ENCODE peak calls at places on chromosomes 1 and 21, in eight cellular contexts. One of them, this sample, is unnamed.

GRCh38 chr1:241990040-241990439 is 8.9 kb downstream of the MAP1LC3C start:
- DNase-seq in activated CD8-positive, alpha-beta T cell treated with anti-CD3 and anti-CD28 coated beads for 36 hours: no peak
- DNase-seq in astrocyte of the cerebellum: peak
- DNase-seq in right atrium auricular region: peak
- DNase-seq in fibroblast of mammary gland: peak
- DNase-seq in neural progenitor cell: no peak
- DNase-seq in pancreas: peak
- DNase-seq in Peyer's patch: peak
- DNase-seq in this sample: no peak

GRCh38 chr1:18814340-18815202 is 44.9 kb downstream of the TAS1R2 start:
- DNase-seq in astrocyte of the cerebellum: no peak
- DNase-seq in activated CD8-positive, alpha-beta T cell treated with anti-CD3 and anti-CD28 coated beads for 36 hours: no peak
- DNase-seq in pancreas: no peak
- DNase-seq in fibroblast of mammary gland: no peak
- DNase-seq in right atrium auricular region: no peak
- DNase-seq in neural progenitor cell: peak
- DNase-seq in Peyer's patch: no peak
- DNase-seq in this sample: no peak

GRCh38 chr1:43558346-43558841 is 27.7 kb downstream of the PTPRF start:
- DNase-seq in right atrium auricular region: no peak
- DNase-seq in neural progenitor cell: peak
- DNase-seq in fibroblast of mammary gland: peak
- DNase-seq in pancreas: no peak
- DNase-seq in activated CD8-positive, alpha-beta T cell treated with anti-CD3 and anti-CD28 coated beads for 36 hours: no peak
- DNase-seq in Peyer's patch: no peak
- DNase-seq in astrocyte of the cerebellum: no peak
- DNase-seq in this sample: no peak

GRCh38 chr1:20729990-20730689 is 2.4 kb downstream of the SH2D5 start:
- DNase-seq in pancreas: no peak
- DNase-seq in Peyer's patch: peak
- DNase-seq in fibroblast of mammary gland: no peak
- DNase-seq in astrocyte of the cerebellum: no peak
- DNase-seq in right atrium auricular region: peak
- DNase-seq in activated CD8-positive, alpha-beta T cell treated with anti-CD3 and anti-CD28 coated beads for 36 hours: no peak
- DNase-seq in neural progenitor cell: no peak
- DNase-seq in this sample: no peak

GRCh38 chr1:154431586-154432373 is 26.6 kb downstream of the IL6R start:
- DNase-seq in neural progenitor cell: no peak
- DNase-seq in fibroblast of mammary gland: peak
- DNase-seq in pancreas: no peak
- DNase-seq in activated CD8-positive, alpha-beta T cell treated with anti-CD3 and anti-CD28 coated beads for 36 hours: peak
- DNase-seq in astrocyte of the cerebellum: peak
- DNase-seq in Peyer's patch: no peak
- DNase-seq in right atrium auricular region: peak
- DNase-seq in this sample: no peak

GRCh38 chr1:109821221-109821669 is 57.5 kb upstream of the EPS8L3 start:
- DNase-seq in activated CD8-positive, alpha-beta T cell treated with anti-CD3 and anti-CD28 coated beads for 36 hours: peak
- DNase-seq in neural progenitor cell: no peak
- DNase-seq in pancreas: peak
- DNase-seq in astrocyte of the cerebellum: peak
- DNase-seq in fibroblast of mammary gland: peak
- DNase-seq in right atrium auricular region: peak
- DNase-seq in Peyer's patch: no peak
- DNase-seq in this sample: peak

GRCh38 chr1:41573803-41574713 is 89.6 kb upstream of the EDN2 start:
- DNase-seq in right atrium auricular region: peak
- DNase-seq in fibroblast of mammary gland: peak
- DNase-seq in pancreas: peak
- DNase-seq in neural progenitor cell: peak
- DNase-seq in Peyer's patch: peak
- DNase-seq in astrocyte of the cerebellum: peak
- DNase-seq in activated CD8-positive, alpha-beta T cell treated with anti-CD3 and anti-CD28 coated beads for 36 hours: peak
- DNase-seq in this sample: peak

GRCh38 chr1:40799351-40799867 is 15.8 kb downstream of the KCNQ4 start:
- DNase-seq in right atrium auricular region: no peak
- DNase-seq in pancreas: peak
- DNase-seq in Peyer's patch: no peak
- DNase-seq in astrocyte of the cerebellum: peak
- DNase-seq in fibroblast of mammary gland: peak
- DNase-seq in neural progenitor cell: no peak
- DNase-seq in activated CD8-positive, alpha-beta T cell treated with anti-CD3 and anti-CD28 coated beads for 36 hours: no peak
- DNase-seq in this sample: no peak

GRCh38 chr1:85465099-85465790 is at the start of gene DDAH1:
- DNase-seq in astrocyte of the cerebellum: peak
- DNase-seq in pancreas: peak
- DNase-seq in neural progenitor cell: peak
- DNase-seq in right atrium auricular region: no peak
- DNase-seq in fibroblast of mammary gland: peak
- DNase-seq in activated CD8-positive, alpha-beta T cell treated with anti-CD3 and anti-CD28 coated beads for 36 hours: peak
- DNase-seq in Peyer's patch: no peak
- DNase-seq in this sample: peak

GRCh38 chr1:46172321-46172720 is 2.6 kb upstream of the TSPAN1 start:
- DNase-seq in fibroblast of mammary gland: no peak
- DNase-seq in pancreas: no peak
- DNase-seq in Peyer's patch: no peak
- DNase-seq in right atrium auricular region: no peak
- DNase-seq in activated CD8-positive, alpha-beta T cell treated with anti-CD3 and anti-CD28 coated beads for 36 hours: no peak
- DNase-seq in neural progenitor cell: no peak
- DNase-seq in astrocyte of the cerebellum: no peak
- DNase-seq in this sample: no peak

GRCh38 chr1:28580706-28581530 is 11.1 kb upstream of the RAB42 start:
- DNase-seq in astrocyte of the cerebellum: no peak
- DNase-seq in Peyer's patch: peak
- DNase-seq in activated CD8-positive, alpha-beta T cell treated with anti-CD3 and anti-CD28 coated beads for 36 hours: peak
- DNase-seq in right atrium auricular region: no peak
- DNase-seq in pancreas: peak
- DNase-seq in neural progenitor cell: peak
- DNase-seq in fibroblast of mammary gland: peak
- DNase-seq in this sample: peak

GRCh38 chr1:150268342-150268705 is 492 bp downstream of the APH1A start:
- DNase-seq in fibroblast of mammary gland: peak
- DNase-seq in neural progenitor cell: peak
- DNase-seq in activated CD8-positive, alpha-beta T cell treated with anti-CD3 and anti-CD28 coated beads for 36 hours: peak
- DNase-seq in right atrium auricular region: no peak
- DNase-seq in Peyer's patch: peak
- DNase-seq in pancreas: peak
- DNase-seq in astrocyte of the cerebellum: no peak
- DNase-seq in this sample: peak

GRCh38 chr1:6127587-6128163 is 52.4 kb downstream of the CHD5 start:
- DNase-seq in neural progenitor cell: peak
- DNase-seq in Peyer's patch: peak
- DNase-seq in right atrium auricular region: no peak
- DNase-seq in astrocyte of the cerebellum: no peak
- DNase-seq in fibroblast of mammary gland: peak
- DNase-seq in activated CD8-positive, alpha-beta T cell treated with anti-CD3 and anti-CD28 coated beads for 36 hours: peak
- DNase-seq in pancreas: peak
- DNase-seq in this sample: peak

GRCh38 chr1:219352961-219353651 is 179.4 kb downstream of the LYPLAL1 start:
- DNase-seq in activated CD8-positive, alpha-beta T cell treated with anti-CD3 and anti-CD28 coated beads for 36 hours: no peak
- DNase-seq in fibroblast of mammary gland: no peak
- DNase-seq in pancreas: no peak
- DNase-seq in right atrium auricular region: no peak
- DNase-seq in Peyer's patch: no peak
- DNase-seq in neural progenitor cell: no peak
- DNase-seq in astrocyte of the cerebellum: no peak
- DNase-seq in this sample: no peak

GRCh38 chr21:16460936-16461335 is 731.2 kb downstream of the USP25 start:
- DNase-seq in neural progenitor cell: no peak
- DNase-seq in fibroblast of mammary gland: no peak
- DNase-seq in activated CD8-positive, alpha-beta T cell treated with anti-CD3 and anti-CD28 coated beads for 36 hours: no peak
- DNase-seq in astrocyte of the cerebellum: no peak
- DNase-seq in Peyer's patch: no peak
- DNase-seq in pancreas: no peak
- DNase-seq in right atrium auricular region: no peak
- DNase-seq in this sample: no peak
- TF ChIP-seq CTCF in neural progenitor cell: peak
- TF ChIP-seq CTCF in fibroblast of mammary gland: no peak
- TF ChIP-seq CTCF in activated CD8-positive, alpha-beta T cell treated with anti-CD3 and anti-CD28 coated beads for 36 hours: no peak
- TF ChIP-seq CTCF in astrocyte of the cerebellum: no peak
- TF ChIP-seq CTCF in Peyer's patch: no peak
- TF ChIP-seq CTCF in pancreas: no peak
- TF ChIP-seq CTCF in right atrium auricular region: no peak
- TF ChIP-seq CTCF in this sample: no peak

DNA sequence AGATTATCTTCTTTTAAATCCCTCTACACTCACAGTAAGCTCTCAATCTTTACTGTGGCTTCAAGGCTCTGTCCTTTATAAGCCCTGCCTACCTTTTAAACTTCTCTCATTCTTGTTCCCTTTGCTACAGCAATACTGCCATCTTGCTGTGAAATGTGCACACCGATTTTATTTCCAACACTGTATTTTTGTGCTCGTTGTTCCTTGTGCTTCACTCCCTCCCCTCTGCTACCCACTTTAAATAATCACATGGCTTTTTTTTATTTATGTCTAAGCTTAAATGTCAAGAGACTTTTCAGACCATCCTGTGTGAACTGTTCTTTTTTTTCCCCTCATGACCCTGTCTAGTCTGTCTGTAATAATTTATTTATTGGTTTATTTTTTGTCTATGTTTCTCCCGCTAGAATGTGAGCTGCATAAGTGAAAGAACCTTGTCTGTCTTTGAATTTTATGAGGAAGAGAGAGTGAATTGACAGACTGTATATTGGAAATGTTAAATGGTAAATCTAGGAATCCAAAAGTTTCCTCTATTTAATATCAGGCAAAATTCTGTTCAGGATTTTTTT is 45.7 kb downstream of the ABCD3 start:
- DNase-seq in astrocyte of the cerebellum: peak
- DNase-seq in pancreas: no peak
- DNase-seq in right atrium auricular region: no peak
- DNase-seq in fibroblast of mammary gland: peak
- DNase-seq in Peyer's patch: no peak
- DNase-seq in neural progenitor cell: peak
- DNase-seq in activated CD8-positive, alpha-beta T cell treated with anti-CD3 and anti-CD28 coated beads for 36 hours: no peak
- DNase-seq in this sample: peak
- TF ChIP-seq CTCF in astrocyte of the cerebellum: peak
- TF ChIP-seq CTCF in pancreas: no peak
- TF ChIP-seq CTCF in right atrium auricular region: peak
- TF ChIP-seq CTCF in fibroblast of mammary gland: peak
- TF ChIP-seq CTCF in Peyer's patch: no peak
- TF ChIP-seq CTCF in neural progenitor cell: peak
- TF ChIP-seq CTCF in activated CD8-positive, alpha-beta T cell treated with anti-CD3 and anti-CD28 coated beads for 36 hours: peak
- TF ChIP-seq CTCF in this sample: peak

DNA sequence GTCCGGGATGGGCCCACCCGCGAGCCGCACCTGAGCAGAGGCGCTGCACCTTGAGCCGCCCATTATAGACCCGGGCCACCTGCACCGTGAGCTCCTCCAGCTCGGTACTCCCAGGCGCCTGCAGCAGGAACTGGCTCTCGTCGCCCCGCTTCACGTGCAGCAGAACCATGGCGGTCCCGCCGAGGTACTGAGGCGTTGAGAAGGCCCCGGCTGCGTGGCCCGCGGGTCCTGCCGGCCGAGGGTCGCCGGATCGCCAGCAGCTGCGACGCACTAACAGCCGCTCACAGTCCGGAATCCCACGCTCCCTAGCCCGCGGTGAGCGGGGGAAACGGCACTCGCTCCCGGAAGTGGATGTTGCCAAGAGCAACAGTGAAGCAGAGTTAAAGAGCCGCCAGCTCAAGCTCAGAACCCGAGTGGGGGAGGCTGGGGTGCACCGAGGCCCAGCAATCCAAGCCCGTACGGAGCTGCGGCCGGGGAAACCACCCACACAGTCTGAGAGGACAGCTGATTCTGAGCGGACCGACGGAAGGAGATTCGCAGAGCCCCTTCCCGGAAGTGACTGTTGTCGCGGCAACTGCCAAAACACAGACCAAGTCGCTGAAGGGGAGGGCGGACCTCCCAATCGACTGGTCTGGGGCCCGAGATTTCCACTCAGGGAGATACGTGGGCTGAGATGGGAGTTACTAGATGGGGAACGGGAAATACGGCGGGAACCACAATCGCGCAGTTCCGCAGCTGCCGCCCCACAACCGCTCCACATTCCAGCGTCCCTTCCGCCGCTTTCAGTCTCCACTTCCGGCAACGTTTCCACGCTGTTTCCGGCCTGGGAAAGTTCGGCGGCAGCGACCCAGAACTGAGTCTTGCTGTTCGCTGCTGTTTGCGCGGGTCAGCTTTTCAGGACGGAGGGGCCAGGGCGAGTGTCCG is at the start of gene CFAP298:
- DNase-seq in right atrium auricular region: peak
- DNase-seq in astrocyte of the cerebellum: peak
- DNase-seq in neural progenitor cell: peak
- DNase-seq in pancreas: peak
- DNase-seq in activated CD8-positive, alpha-beta T cell treated with anti-CD3 and anti-CD28 coated beads for 36 hours: peak
- DNase-seq in fibroblast of mammary gland: peak
- DNase-seq in Peyer's patch: peak
- DNase-seq in this sample: peak
- TF ChIP-seq CTCF in right atrium auricular region: no peak
- TF ChIP-seq CTCF in astrocyte of the cerebellum: no peak
- TF ChIP-seq CTCF in neural progenitor cell: no peak
- TF ChIP-seq CTCF in pancreas: no peak
- TF ChIP-seq CTCF in activated CD8-positive, alpha-beta T cell treated with anti-CD3 and anti-CD28 coated beads for 36 hours: no peak
- TF ChIP-seq CTCF in fibroblast of mammary gland: no peak
- TF ChIP-seq CTCF in Peyer's patch: no peak
- TF ChIP-seq CTCF in this sample: no peak

DNA sequence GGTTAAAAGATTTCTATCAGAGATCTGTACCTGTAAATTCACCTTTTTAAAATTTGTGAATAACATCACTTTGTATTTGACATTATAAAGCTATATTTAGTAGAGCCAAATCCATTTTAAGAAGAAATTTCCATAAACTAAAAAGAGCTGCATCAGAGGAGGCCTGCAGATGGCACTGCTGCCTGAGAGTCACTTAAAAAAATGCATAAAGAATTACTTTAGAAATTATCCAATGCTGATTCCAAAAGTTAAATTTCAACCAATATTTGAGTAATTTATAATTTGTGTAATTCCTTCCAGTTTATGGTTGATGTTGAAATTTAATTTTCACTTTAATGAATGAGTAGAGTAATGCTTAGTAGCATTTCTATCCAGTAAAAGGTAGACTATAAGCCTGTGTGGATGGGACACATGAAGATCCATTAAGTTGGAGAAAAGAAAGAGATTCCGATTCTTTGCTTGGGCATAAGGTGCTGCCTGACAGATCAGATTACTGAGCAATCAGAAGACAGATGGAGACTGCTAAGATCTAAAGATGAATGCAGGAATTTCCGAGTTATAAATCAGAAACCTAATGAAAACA is 20.7 kb upstream of the RPE65 start:
- DNase-seq in right atrium auricular region: no peak
- DNase-seq in Peyer's patch: no peak
- DNase-seq in astrocyte of the cerebellum: no peak
- DNase-seq in activated CD8-positive, alpha-beta T cell treated with anti-CD3 and anti-CD28 coated beads for 36 hours: peak
- DNase-seq in pancreas: no peak
- DNase-seq in fibroblast of mammary gland: peak
- DNase-seq in neural progenitor cell: no peak
- DNase-seq in this sample: no peak
- TF ChIP-seq CTCF in right atrium auricular region: no peak
- TF ChIP-seq CTCF in Peyer's patch: no peak
- TF ChIP-seq CTCF in astrocyte of the cerebellum: peak
- TF ChIP-seq CTCF in activated CD8-positive, alpha-beta T cell treated with anti-CD3 and anti-CD28 coated beads for 36 hours: no peak
- TF ChIP-seq CTCF in pancreas: no peak
- TF ChIP-seq CTCF in fibroblast of mammary gland: peak
- TF ChIP-seq CTCF in neural progenitor cell: peak
- TF ChIP-seq CTCF in this sample: peak

DNA sequence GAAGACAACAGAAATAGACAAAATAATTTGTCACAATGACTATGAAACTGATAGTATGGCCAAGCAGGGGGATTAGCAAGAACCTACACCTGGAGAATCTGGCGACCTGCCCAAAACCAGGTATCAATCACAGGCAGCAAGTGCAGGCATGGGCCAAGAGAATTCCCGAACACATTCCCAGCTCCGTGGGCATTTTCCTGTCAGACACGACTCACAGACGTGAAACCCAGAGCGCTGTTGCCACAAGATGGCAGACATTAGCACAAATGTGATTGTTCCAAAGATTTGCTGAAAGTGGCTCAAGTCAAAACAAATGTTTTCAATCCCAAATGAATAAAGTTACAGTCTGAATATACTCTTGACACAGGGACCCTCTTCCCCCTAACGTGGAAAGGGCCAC is 36.8 kb downstream of the HLCS start:
- DNase-seq in activated CD8-positive, alpha-beta T cell treated with anti-CD3 and anti-CD28 coated beads for 36 hours: no peak
- DNase-seq in Peyer's patch: no peak
- DNase-seq in fibroblast of mammary gland: peak
- DNase-seq in pancreas: peak
- DNase-seq in right atrium auricular region: no peak
- DNase-seq in astrocyte of the cerebellum: no peak
- DNase-seq in neural progenitor cell: peak
- DNase-seq in this sample: peak
- TF ChIP-seq CTCF in activated CD8-positive, alpha-beta T cell treated with anti-CD3 and anti-CD28 coated beads for 36 hours: no peak
- TF ChIP-seq CTCF in Peyer's patch: no peak
- TF ChIP-seq CTCF in fibroblast of mammary gland: peak
- TF ChIP-seq CTCF in pancreas: no peak
- TF ChIP-seq CTCF in right atrium auricular region: no peak
- TF ChIP-seq CTCF in astrocyte of the cerebellum: no peak
- TF ChIP-seq CTCF in neural progenitor cell: peak
- TF ChIP-seq CTCF in this sample: no peak